ENCODE peak calls at places on chromosomes 7 and 10, in ten cellular contexts. One of them, this sample, is unnamed.
A peak's percentile ranks its signal among the peaks of the same experiment; 100 is the strongest.

GRCh38 chr7:70498232-70498631 is 633.7 kb upstream of the GALNT17 start:
- DNase-seq in coronary artery: no peak
- DNase-seq in COR-L47: no peak
- DNase-seq in CD8-positive, alpha-beta T cell: no peak
- DNase-seq in T-helper 2 cell: no peak
- DNase-seq in IMR-90: no peak
- DNase-seq in midbrain: no peak
- DNase-seq in mammary epithelial cell: no peak
- DNase-seq in HEK293T: no peak
- DNase-seq in GM12878: no peak
- DNase-seq in this sample: no peak

GRCh38 chr7:120991570-120991969 is 3.1 kb downstream of the CPED1 start:
- DNase-seq in coronary artery: no peak
- DNase-seq in T-helper 2 cell: no peak
- DNase-seq in COR-L47: no peak
- DNase-seq in GM12878: no peak
- DNase-seq in CD8-positive, alpha-beta T cell: no peak
- DNase-seq in midbrain: no peak
- DNase-seq in HEK293T: no peak
- DNase-seq in IMR-90: peak; percentile 90
- DNase-seq in mammary epithelial cell: no peak
- DNase-seq in this sample: no peak

GRCh38 chr10:126921974-126922525 is 16.8 kb downstream of the DOCK1 start:
- DNase-seq in mammary epithelial cell: peak; percentile 23
- DNase-seq in GM12878: no peak
- DNase-seq in CD8-positive, alpha-beta T cell: no peak
- DNase-seq in T-helper 2 cell: no peak
- DNase-seq in midbrain: no peak
- DNase-seq in COR-L47: no peak
- DNase-seq in HEK293T: no peak
- DNase-seq in IMR-90: peak; percentile 90
- DNase-seq in coronary artery: no peak
- DNase-seq in this sample: no peak

GRCh38 chr10:93495654-93496321 is 624 bp upstream of the CEP55 start:
- DNase-seq in GM12878: no peak
- DNase-seq in coronary artery: no peak
- DNase-seq in mammary epithelial cell: peak; percentile 41
- DNase-seq in CD8-positive, alpha-beta T cell: no peak
- DNase-seq in midbrain: peak; percentile 40
- DNase-seq in IMR-90: no peak
- DNase-seq in HEK293T: peak; percentile 67
- DNase-seq in T-helper 2 cell: no peak
- DNase-seq in COR-L47: peak; percentile 34
- DNase-seq in this sample: peak; percentile 39

GRCh38 chr10:63677001-63677400 is 155.8 kb downstream of the REEP3 start:
- DNase-seq in midbrain: no peak
- DNase-seq in coronary artery: no peak
- DNase-seq in mammary epithelial cell: no peak
- DNase-seq in COR-L47: no peak
- DNase-seq in CD8-positive, alpha-beta T cell: no peak
- DNase-seq in HEK293T: no peak
- DNase-seq in T-helper 2 cell: no peak
- DNase-seq in IMR-90: no peak
- DNase-seq in GM12878: no peak
- DNase-seq in this sample: no peak

GRCh38 chr10:30183076-30183402 is 123.7 kb upstream of the JCAD start:
- DNase-seq in mammary epithelial cell: no peak
- DNase-seq in GM12878: no peak
- DNase-seq in CD8-positive, alpha-beta T cell: no peak
- DNase-seq in COR-L47: no peak
- DNase-seq in T-helper 2 cell: no peak
- DNase-seq in HEK293T: no peak
- DNase-seq in IMR-90: no peak
- DNase-seq in coronary artery: no peak
- DNase-seq in midbrain: no peak
- DNase-seq in this sample: no peak

GRCh38 chr7:73721237-73721848 is 1.9 kb upstream of the STX1A start:
- DNase-seq in T-helper 2 cell: no peak
- DNase-seq in CD8-positive, alpha-beta T cell: no peak
- DNase-seq in midbrain: peak; percentile 75
- DNase-seq in mammary epithelial cell: no peak
- DNase-seq in GM12878: no peak
- DNase-seq in COR-L47: peak; percentile 95
- DNase-seq in HEK293T: no peak
- DNase-seq in IMR-90: no peak
- DNase-seq in coronary artery: no peak
- DNase-seq in this sample: peak; percentile 86

GRCh38 chr7:359776-360361 is 69.9 kb downstream of the FOXL3 start:
- DNase-seq in HEK293T: no peak
- DNase-seq in IMR-90: no peak
- DNase-seq in CD8-positive, alpha-beta T cell: no peak
- DNase-seq in mammary epithelial cell: no peak
- DNase-seq in COR-L47: no peak
- DNase-seq in T-helper 2 cell: no peak
- DNase-seq in GM12878: no peak
- DNase-seq in coronary artery: no peak
- DNase-seq in midbrain: no peak
- DNase-seq in this sample: peak; percentile 16